ENCODE peak calls at places on chromosomes 13 and 19, in five cellular contexts. N, D, E, G and Q are unnamed samples.
A peak's percentile ranks its signal among the peaks of the same experiment; 100 is the strongest.

GRCh38 chr13:109088528-109088927 is 459.1 kb downstream of the MYO16 start:
- DNase-seq in N (no peak), G (no peak), E (no peak), D (no peak), Q (no peak)

GRCh38 chr19:4049432-4049831 is 17.3 kb downstream of the ZBTB7A start:
- DNase-seq in N (no peak), D (no peak), E (no peak), G (no peak), Q (no peak)

GRCh38 chr19:19385900-19386339 is 19.6 kb upstream of the GATAD2A start:
- DNase-seq in D (peak; percentile 38), N (no peak), G (no peak), E (no peak), Q (no peak)

GRCh38 chr19:55253842-55254624 is 4.8 kb downstream of the PPP6R1 start:
- DNase-seq in N (no peak), E (no peak), D (peak; percentile 84), G (peak; percentile 83), Q (peak; percentile 77)

GRCh38 chr13:110014719-110015118 is 228.3 kb upstream of the IRS2 start:
- DNase-seq in E (peak; percentile 8), D (no peak), N (no peak), G (no peak), Q (no peak)

GRCh38 chr19:42229855-42230331 is 9.8 kb downstream of the ZNF526 start:
- DNase-seq in N (no peak), E (peak; percentile 30), D (no peak), G (no peak), Q (no peak)

GRCh38 chr13:52104624-52105023 is 24.2 kb downstream of the NEK5 start:
- DNase-seq in N (peak; percentile 17), E (no peak), D (no peak), G (no peak), Q (no peak)

GRCh38 chr13:84430441-84430840 is 548.2 kb upstream of the SLITRK1 start:
- DNase-seq in N (no peak), D (no peak), E (no peak), G (no peak), Q (no peak)

GRCh38 chr13:114134111-114134943 is 1.9 kb upstream of the RASA3 start:
- DNase-seq in N (no peak), E (peak; percentile 73), G (no peak), D (peak; percentile 53), Q (no peak)

GRCh38 chr13:113152894-113153809 is 5.3 kb upstream of the PROZ start:
- DNase-seq in N (peak; percentile 2), E (peak; percentile 55), G (no peak), D (no peak), Q (no peak)

GRCh38 chr19:50190439-50190891 is 13.0 kb upstream of the MYH14 start:
- DNase-seq in D (no peak), N (no peak), G (no peak), E (no peak), Q (peak; percentile 37)

GRCh38 chr13:99050983-99051488 is 73.2 kb upstream of the DOCK9 start:
- DNase-seq in E (no peak), D (no peak), G (no peak), N (no peak), Q (no peak)

GRCh38 chr19:2014731-2015610 is 543 bp downstream of the BTBD2 start:
- DNase-seq in G (no peak), E (peak; percentile 51), N (no peak), D (peak; percentile 76), Q (no peak)

GRCh38 chr13:50691176-50691681 is 152.3 kb downstream of the DLEU7 start:
- DNase-seq in E (no peak), D (no peak), N (no peak), G (no peak), Q (no peak)

GRCh38 chr19:51081476-51081875 is 1.2 kb downstream of the KLK14 start:
- DNase-seq in E (no peak), D (no peak), N (no peak), G (no peak), Q (no peak)

GRCh38 chr19:33724021-33724722 is 72.5 kb upstream of the KCTD15 start:
- DNase-seq in E (peak; percentile 36), D (no peak), N (no peak), G (no peak), Q (no peak)

GRCh38 chr13:59144700-59145099 is 1019.0 kb downstream of the DIAPH3 start:
- DNase-seq in E (no peak), G (no peak), D (no peak), N (no peak), Q (no peak)

GRCh38 chr19:3324405-3324856 is 42.0 kb upstream of the NFIC start:
- DNase-seq in D (peak; percentile 69), E (peak; percentile 49), G (peak; percentile 7), N (no peak), Q (no peak)

GRCh38 chr13:70844391-70845108 is 736.3 kb upstream of the KLHL1 start:
- DNase-seq in E (no peak), G (no peak), N (no peak), D (no peak), Q (no peak)

GRCh38 chr13:49681837-49682236 is 9.4 kb downstream of the EBPL start:
- DNase-seq in D (no peak), N (peak; percentile 68), E (peak; percentile 94), G (no peak), Q (no peak)

GRCh38 chr19:7973883-7974282 is 30.4 kb upstream of the TIMM44 start:
- DNase-seq in G (no peak), E (no peak), D (no peak), N (no peak), Q (no peak)